ENCODE peak calls at places on chromosome 12, in seven cellular contexts. G is stomach, B is heart right ventricle, F is Panc1, Y is cardiac muscle cell, K is esophagus squamous epithelium, T is mammary epithelial cell. E is an unnamed sample.

GRCh38 chr12:105226219-105226618 is 9.8 kb downstream of the APPL2 start:
- DNase-seq in F (no peak), Y (no peak), G (peak), T (no peak), K (no peak), B (peak), E (peak)

GRCh38 chr12:93776581-93777018 is 99.4 kb downstream of the CRADD start:
- DNase-seq in Y (no peak), F (no peak), G (no peak), K (no peak), T (peak), B (no peak), E (peak)

GRCh38 chr12:74449872-74450271 is 87.8 kb upstream of the ATXN7L3B start:
- DNase-seq in K (no peak), F (no peak), T (peak), B (no peak), Y (no peak), G (no peak), E (no peak)

GRCh38 chr12:82522285-82522684 is 164.0 kb downstream of the METTL25 start:
- DNase-seq in G (no peak), Y (no peak), T (no peak), B (no peak), F (no peak), K (no peak), E (no peak)

GRCh38 chr12:13772264-13772663 is 209.1 kb downstream of the GRIN2B start:
- DNase-seq in K (no peak), B (no peak), T (no peak), F (no peak), Y (no peak), G (no peak), E (no peak)

GRCh38 chr12:80553316-80553715 is 109.3 kb downstream of the PTPRQ start:
- DNase-seq in T (peak), K (no peak), G (no peak), F (no peak), Y (no peak), B (no peak), E (peak)

GRCh38 chr12:93996321-93996720 is 152.1 kb upstream of the PLXNC1 start:
- DNase-seq in F (no peak), G (no peak), B (no peak), T (no peak), Y (no peak), K (no peak), E (no peak)

GRCh38 chr12:41527529-41528116 is 339.5 kb downstream of the PDZRN4 start:
- DNase-seq in T (no peak), F (no peak), G (no peak), K (no peak), Y (no peak), B (no peak), E (no peak)

GRCh38 chr12:37546206-37546605 is 770.4 kb upstream of the ALG10B start:
- DNase-seq in B (no peak), T (no peak), Y (no peak), F (no peak), G (no peak), K (no peak), E (no peak)

GRCh38 chr12:2295941-2296461 is 243.2 kb downstream of the CACNA1C start:
- DNase-seq in B (no peak), G (no peak), T (peak), K (no peak), Y (no peak), F (no peak), E (peak)

GRCh38 chr12:122968104-122968503 is 1.8 kb upstream of the ABCB9 start:
- DNase-seq in G (no peak), T (no peak), F (no peak), B (no peak), K (no peak), Y (no peak), E (no peak)

GRCh38 chr12:32135967-32136366 is 29.3 kb downstream of the BICD1 start:
- DNase-seq in G (no peak), Y (no peak), F (no peak), B (no peak), T (no peak), K (no peak), E (no peak)

GRCh38 chr12:66279127-66279712 is 23.1 kb upstream of the HELB start:
- DNase-seq in K (no peak), B (no peak), F (no peak), Y (peak), T (no peak), G (no peak), E (no peak)

GRCh38 chr12:148676-149416 is 65.1 kb downstream of the SLC6A12 start:
- DNase-seq in G (no peak), Y (no peak), F (no peak), B (no peak), K (no peak), T (peak), E (no peak)

GRCh38 chr12:124909831-124910560 is 4.5 kb downstream of the UBC start:
- DNase-seq in K (no peak), G (no peak), B (no peak), F (no peak), T (peak), Y (no peak), E (no peak)

GRCh38 chr12:113048716-113049127 is 7.8 kb upstream of the DTX1 start:
- DNase-seq in T (peak), K (no peak), Y (peak), B (no peak), F (no peak), G (peak), E (peak)

GRCh38 chr12:102567031-102567985 is 86.9 kb upstream of the IGF1 start:
- DNase-seq in Y (no peak), F (no peak), K (no peak), T (peak), G (no peak), B (no peak), E (peak)

GRCh38 chr12:111446044-111446581 is 40.4 kb downstream of the SH2B3 start:
- DNase-seq in G (peak), K (no peak), F (no peak), B (no peak), T (no peak), Y (no peak), E (peak)

GRCh38 chr12:52992699-52993557 is 13.3 kb upstream of the EIF4B start:
- DNase-seq in K (no peak), F (no peak), Y (no peak), T (peak), B (no peak), G (peak), E (no peak)

GRCh38 chr12:21456291-21456780 is 18.9 kb downstream of the PYROXD1 start:
- DNase-seq in G (no peak), K (no peak), Y (no peak), T (peak), F (no peak), B (no peak), E (no peak)

GRCh38 chr12:20917819-20918218 is 107.3 kb downstream of the SLCO1B3 start:
- DNase-seq in Y (no peak), B (no peak), G (no peak), T (no peak), K (no peak), F (no peak), E (no peak)

GRCh38 chr12:60257063-60257462 is 661.2 kb downstream of the SLC16A7 start:
- DNase-seq in F (peak), K (no peak), G (no peak), B (no peak), Y (peak), T (peak), E (peak)

GRCh38 chr12:82146740-82147139 is 211.4 kb downstream of the CCDC59 start:
- DNase-seq in Y (no peak), G (no peak), B (no peak), F (no peak), T (no peak), K (no peak), E (no peak)

GRCh38 chr12:92556622-92557421 is 146.0 kb upstream of the PLEKHG7 start:
- DNase-seq in K (no peak), F (no peak), G (no peak), Y (no peak), T (no peak), B (no peak), E (no peak)

GRCh38 chr12:92556141-92556540 is 146.6 kb upstream of the PLEKHG7 start:
- DNase-seq in Y (no peak), F (no peak), G (no peak), B (no peak), T (no peak), K (no peak), E (no peak)

GRCh38 chr12:92552412-92553108 is 150.2 kb upstream of the PLEKHG7 start:
- DNase-seq in Y (peak), T (peak), F (no peak), K (no peak), B (no peak), G (no peak), E (no peak)

GRCh38 chr12:92553389-92553788 is 149.4 kb upstream of the PLEKHG7 start:
- DNase-seq in Y (peak), T (peak), B (peak), G (peak), K (no peak), F (no peak), E (no peak)

DNA sequence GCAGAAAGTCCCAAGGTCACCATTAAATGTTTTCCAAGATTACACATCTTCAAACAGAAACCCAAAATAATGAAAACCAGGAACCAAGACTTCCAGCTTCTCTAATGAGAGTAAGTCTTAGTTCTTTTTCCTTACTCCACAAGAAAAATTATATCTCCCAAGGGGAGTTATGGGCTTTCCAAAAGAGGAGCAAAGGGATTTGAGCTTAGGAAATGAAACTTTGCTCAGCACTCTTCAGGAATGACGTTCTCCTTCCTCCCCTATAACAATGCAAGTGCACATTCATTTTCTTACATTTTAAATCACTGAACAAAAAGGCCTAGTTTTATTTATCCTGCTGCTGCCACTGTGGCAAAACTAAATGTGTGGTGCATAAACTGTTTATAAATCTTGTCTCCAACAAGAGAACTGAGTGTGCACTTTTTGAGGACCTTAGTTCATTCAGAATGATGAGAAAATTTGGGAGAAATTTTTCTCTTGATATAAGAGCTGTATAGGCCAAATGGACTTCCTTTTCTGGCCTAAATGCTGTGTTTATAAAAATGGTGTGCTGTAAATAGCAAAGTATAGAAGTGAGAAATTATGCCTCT is 148.4 kb upstream of the PLEKHG7 start:
- DNase-seq in F (no peak), T (no peak), G (no peak), K (no peak), Y (no peak), B (no peak), E (no peak)
- H3K27ac ChIP-seq in F (no peak), T (peak), G (no peak), K (peak), Y (peak), B (peak), E (no peak)

DNA sequence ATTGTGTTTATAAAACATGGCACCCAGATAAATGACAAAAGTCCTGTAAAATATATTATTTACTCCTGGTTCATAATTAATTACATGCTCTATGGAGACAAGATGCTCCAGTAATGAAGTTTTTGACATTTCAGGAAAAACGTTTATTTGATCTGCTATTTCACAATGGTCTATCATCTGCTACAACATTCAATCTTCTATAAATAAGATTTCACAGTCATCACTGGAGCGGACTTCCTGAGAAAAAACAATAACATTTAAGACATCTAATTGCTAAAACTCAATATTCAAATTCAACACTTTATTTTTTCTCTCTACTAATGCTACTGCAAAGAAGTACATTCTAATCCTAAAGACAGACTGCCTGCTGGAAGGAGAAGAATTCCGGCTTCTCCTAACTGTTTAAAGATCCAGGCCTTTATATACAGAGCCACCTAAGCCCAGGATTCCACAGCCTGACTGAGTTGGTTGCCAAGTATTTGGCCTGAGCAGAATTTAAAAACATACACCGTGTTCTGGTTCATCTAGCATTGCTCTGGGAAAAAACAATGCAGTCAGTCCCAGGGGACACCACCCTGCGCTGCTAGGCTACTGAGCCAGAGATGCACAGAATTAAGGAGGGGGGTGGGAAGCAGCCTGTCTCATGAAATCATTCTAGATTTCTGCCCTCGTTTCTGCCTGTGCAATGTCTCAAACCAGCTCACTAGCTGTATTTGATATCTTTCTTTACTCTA is 58.0 kb downstream of the TMTC1 start:
- DNase-seq in T (no peak), K (no peak), B (peak), G (no peak), F (no peak), Y (no peak), E (no peak)
- H3K27ac ChIP-seq in T (no peak), K (peak), B (peak), G (no peak), F (no peak), Y (peak), E (no peak)

GRCh38 chr12:77388611-77389265 is 323.4 kb upstream of the E2F7 start:
- DNase-seq in K (no peak), B (no peak), G (no peak), F (no peak), Y (no peak), T (no peak), E (no peak)
- H3K27ac ChIP-seq in K (no peak), B (no peak), G (no peak), F (no peak), Y (no peak), T (no peak), E (no peak)

GRCh38 chr12:47192046-47192445 is 112.3 kb upstream of the AMIGO2 start:
- DNase-seq in T (no peak), B (no peak), G (no peak), F (no peak), K (no peak), Y (no peak), E (no peak)

GRCh38 chr12:47189753-47190152 is 110.0 kb upstream of the AMIGO2 start:
- DNase-seq in Y (peak), B (no peak), F (no peak), G (no peak), K (no peak), T (no peak), E (no peak)

GRCh38 chr12:47190905-47191304 is 111.1 kb upstream of the AMIGO2 start:
- DNase-seq in F (no peak), G (no peak), B (no peak), Y (no peak), K (no peak), T (no peak), E (no peak)

GRCh38 chr12:47188576-47189441 is 109.0 kb upstream of the AMIGO2 start:
- DNase-seq in Y (no peak), G (no peak), K (no peak), F (no peak), T (peak), B (no peak), E (peak)

GRCh38 chr12:47190271-47190750 is 110.6 kb upstream of the AMIGO2 start:
- DNase-seq in Y (no peak), T (peak), B (no peak), G (no peak), K (no peak), F (no peak), E (peak)
- H3K27ac ChIP-seq in Y (no peak), T (no peak), B (no peak), G (no peak), K (no peak), F (no peak), E (no peak)

DNA sequence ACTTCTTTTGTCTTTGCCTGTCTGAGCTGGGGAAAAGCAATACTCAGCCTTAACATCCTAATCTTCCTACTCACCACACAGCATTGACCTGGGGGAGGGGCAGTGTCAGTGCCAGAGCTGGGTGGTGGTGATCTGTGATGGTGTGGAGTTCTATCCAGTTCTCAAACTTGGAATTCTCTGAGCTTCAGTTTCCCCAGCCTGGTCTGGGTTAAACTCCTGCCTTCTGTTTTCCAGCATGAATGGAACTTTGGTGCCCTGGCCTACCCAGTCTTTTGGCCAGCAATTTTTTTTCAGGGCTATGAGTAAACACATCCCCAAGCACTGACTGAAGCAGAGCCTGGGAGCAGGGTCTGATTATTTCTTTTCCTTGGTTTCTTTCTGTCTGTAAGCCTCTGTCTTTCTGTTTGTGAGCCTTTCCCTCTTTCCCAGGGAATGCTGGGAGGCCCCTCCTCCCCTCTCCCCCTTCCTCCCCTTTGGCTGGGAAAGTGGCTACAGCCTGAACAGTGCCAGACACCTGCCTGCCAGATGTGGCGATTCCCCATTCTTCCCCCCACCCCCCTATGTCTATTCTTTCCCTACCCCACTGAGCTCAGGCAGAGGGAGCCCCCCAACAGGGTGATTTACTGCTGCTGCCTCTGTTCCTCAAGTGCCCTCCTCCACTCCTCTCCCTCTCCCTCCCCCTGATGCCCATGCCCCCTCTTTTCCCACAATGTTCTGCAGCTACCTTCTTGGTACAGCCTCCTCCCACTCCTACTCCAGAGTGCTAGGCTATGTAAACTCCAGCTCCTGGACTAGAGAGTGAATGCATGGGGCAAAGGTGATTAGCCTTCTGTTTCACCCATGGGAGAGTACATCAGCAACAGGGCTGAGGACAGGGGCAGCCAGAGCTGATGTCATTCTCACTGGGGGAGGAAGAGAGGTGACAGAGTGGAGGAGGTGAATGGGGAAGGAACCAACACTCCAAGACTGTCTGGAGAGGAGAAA is 11.1 kb downstream of the GPR84 start:
- DNase-seq in K (no peak), B (no peak), T (no peak), G (no peak), Y (no peak), F (no peak), E (no peak)
- H3K27ac ChIP-seq in K (peak), B (peak), T (no peak), G (peak), Y (peak), F (no peak), E (peak)

GRCh38 chr12:71157601-71158233 is at the start of gene TSPAN8:
- DNase-seq in B (no peak), T (no peak), G (peak), K (no peak), Y (no peak), F (no peak), E (no peak)

GRCh38 chr12:71155228-71155627 is 2.6 kb downstream of the TSPAN8 start:
- DNase-seq in F (no peak), K (no peak), T (no peak), G (no peak), Y (no peak), B (no peak), E (no peak)

GRCh38 chr12:71158361-71158882 is 623 bp upstream of the TSPAN8 start:
- DNase-seq in B (no peak), Y (no peak), T (no peak), G (no peak), F (no peak), K (no peak), E (no peak)

DNA sequence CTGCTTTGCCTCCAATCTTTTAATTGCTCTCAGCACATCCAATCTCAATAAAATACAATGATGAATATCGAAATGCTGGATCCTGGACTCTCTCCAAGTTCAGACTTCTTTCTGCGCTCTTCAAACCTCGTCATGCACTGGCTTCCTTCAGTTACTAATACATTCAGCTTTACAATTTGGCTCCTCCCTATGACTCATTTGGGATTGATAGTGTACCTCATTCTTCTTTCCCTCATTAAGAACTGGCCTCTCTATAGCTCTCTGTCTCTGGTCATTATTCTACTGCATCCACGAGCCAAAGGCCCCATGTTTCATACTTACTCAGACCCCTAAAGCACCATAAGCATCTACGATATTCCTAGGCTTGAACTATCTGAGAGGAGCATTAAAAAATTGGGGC is 5.0 kb downstream of the TSPAN8 start:
- DNase-seq in F (no peak), K (no peak), B (no peak), G (no peak), Y (no peak), T (no peak), E (no peak)
- H3K27ac ChIP-seq in F (no peak), K (no peak), B (no peak), G (no peak), Y (no peak), T (no peak), E (no peak)